ENCODE peak calls at places on chromosomes 12 and 14, in four cellular contexts. N, D, X and T are unnamed samples.

GRCh38 chr14:92412912-92413311 is 89.9 kb downstream of the SLC24A4 start:
- DNase-seq in N (no peak), D (no peak), X (no peak), T (no peak)

GRCh38 chr12:27333311-27334009 is 824 bp downstream of the BMAL2 start:
- DNase-seq in N (no peak), D (peak), X (no peak), T (peak)

GRCh38 chr12:44847888-44848770 is 28.0 kb downstream of the NELL2 start:
- DNase-seq in N (no peak), D (peak), X (no peak), T (no peak)

GRCh38 chr12:460301-461230 is 827 bp downstream of the B4GALNT3 start:
- DNase-seq in N (no peak), D (no peak), X (peak), T (peak)

GRCh38 chr14:55309761-55310365 is 38.6 kb downstream of the FBXO34 start:
- DNase-seq in N (no peak), D (no peak), X (no peak), T (no peak)

GRCh38 chr12:28167981-28168485 is 22.2 kb upstream of the CCDC91 start:
- DNase-seq in N (no peak), D (no peak), X (no peak), T (no peak)

GRCh38 chr12:91194500-91194899 is 11.9 kb upstream of the DCN start:
- DNase-seq in N (no peak), D (no peak), X (no peak), T (no peak)

GRCh38 chr12:93882763-93883162 is 205.6 kb downstream of the CRADD start:
- DNase-seq in N (no peak), D (no peak), X (no peak), T (no peak)

GRCh38 chr14:76937181-76938091 is 91.1 kb downstream of the IRF2BPL start:
- DNase-seq in N (no peak), D (no peak), X (peak), T (peak)

GRCh38 chr12:89949457-89950195 is 241.0 kb upstream of the ATP2B1 start:
- DNase-seq in N (no peak), D (no peak), X (peak), T (peak)

GRCh38 chr12:12432373-12432772 is 75.5 kb downstream of the BORCS5 start:
- DNase-seq in N (no peak), D (no peak), X (no peak), T (peak)

GRCh38 chr12:32836710-32837109 is 59.9 kb downstream of the PKP2 start:
- DNase-seq in N (no peak), D (no peak), X (no peak), T (no peak)

GRCh38 chr12:68303850-68304249 is 28.3 kb downstream of the MDM1 start:
- DNase-seq in N (no peak), D (no peak), X (no peak), T (peak)

GRCh38 chr14:104360522-104360921 is 219.0 kb upstream of the C14orf180 start:
- DNase-seq in N (peak), D (no peak), X (no peak), T (no peak)

GRCh38 chr14:74425525-74426201 is 347 bp downstream of the SYNDIG1L start:
- DNase-seq in N (no peak), D (no peak), X (peak), T (peak)

GRCh38 chr12:31828057-31828456 is 99.2 kb upstream of the AMN1 start:
- DNase-seq in N (no peak), D (no peak), X (no peak), T (no peak)

GRCh38 chr14:75513911-75514672 is 8.2 kb upstream of the BATF start:
- DNase-seq in N (peak), D (no peak), X (no peak), T (no peak)

GRCh38 chr14:105581551-105582341 is 55.4 kb downstream of the TMEM121 start:
- DNase-seq in N (peak), D (no peak), X (no peak), T (no peak)

GRCh38 chr12:101539148-101539547 is 55.6 kb upstream of the MYBPC1 start:
- DNase-seq in N (no peak), D (no peak), X (no peak), T (no peak)

GRCh38 chr12:55955800-55956508 is 9.9 kb downstream of the PMEL start:
- DNase-seq in N (no peak), D (peak), X (peak), T (peak)

GRCh38 chr14:59240356-59240755 is 51.9 kb downstream of the DAAM1 start:
- DNase-seq in N (no peak), D (no peak), X (no peak), T (no peak)

GRCh38 chr14:32821989-32822653 is 116.6 kb upstream of the NPAS3 start:
- DNase-seq in N (no peak), D (no peak), X (no peak), T (peak)

GRCh38 chr12:57844725-57845477 is 1.6 kb downstream of the CTDSP2 start:
- DNase-seq in N (no peak), D (peak), X (peak), T (peak)

GRCh38 chr12:10175849-10176641 is 2.8 kb upstream of the TMEM52B start:
- DNase-seq in N (no peak), D (no peak), X (no peak), T (no peak)

GRCh38 chr12:78392918-78393317 is 471.7 kb upstream of the SYT1 start:
- DNase-seq in N (no peak), D (peak), X (no peak), T (peak)

GRCh38 chr14:99803106-99803437 is 9.9 kb downstream of the EML1 start:
- DNase-seq in N (peak), D (no peak), X (no peak), T (no peak)

GRCh38 chr12:46800160-46800559 is 25.6 kb downstream of the SLC38A4 start:
- DNase-seq in N (no peak), D (no peak), X (no peak), T (no peak)

GRCh38 chr14:64232944-64233343 is 61.2 kb downstream of the ESR2 start:
- DNase-seq in N (no peak), D (no peak), X (no peak), T (no peak)

GRCh38 chr12:80498059-80498728 is 54.2 kb downstream of the PTPRQ start:
- DNase-seq in N (no peak), D (no peak), X (no peak), T (no peak)

GRCh38 chr14:23321572-23322547 is 603 bp downstream of the PABPN1 start:
- DNase-seq in N (no peak), D (peak), X (peak), T (peak)

GRCh38 chr12:6821674-6822433 is at the start of gene GPR162:
- DNase-seq in N (no peak), D (peak), X (peak), T (peak)

GRCh38 chr14:91919814-91920213 is 27.7 kb downstream of the FBLN5 start:
- DNase-seq in N (no peak), D (no peak), X (no peak), T (no peak)

GRCh38 chr14:53955671-53956426 is 776 bp downstream of the BMP4 start:
- DNase-seq in N (no peak), D (peak), X (no peak), T (peak)

GRCh38 chr12:11022520-11022919 is at the start of gene TAS2R19:
- DNase-seq in N (no peak), D (no peak), X (no peak), T (no peak)

GRCh38 chr12:130932061-130932650 is 21.6 kb upstream of the ADGRD1 start:
- DNase-seq in N (no peak), D (no peak), X (no peak), T (no peak)

GRCh38 chr12:109111775-109112491 is 4.5 kb upstream of the ACACB start:
- DNase-seq in N (peak), D (peak), X (peak), T (peak)